ENCODE peak calls at places on chromosomes 11 and 22, in six cellular contexts. T is activated T-helper 1 cell treated with Interleukin-2 at 50 U/mL for 16 hours, K is GM03348, R is lung microvascular endothelial cell, C is putamen, S is lower lobe of right lung. M is an unnamed sample.

GRCh38 chr11:103681855-103682254 is 354.6 kb upstream of the DDI1 start:
- DNase-seq in T (no peak), K (no peak), R (no peak), C (no peak), S (no peak), M (no peak)

GRCh38 chr11:23961503-23962338 is 535.1 kb upstream of the LUZP2 start:
- DNase-seq in T (no peak), K (no peak), R (no peak), C (no peak), S (no peak), M (no peak)

GRCh38 chr11:101555366-101555765 is 28.4 kb downstream of the TRPC6 start:
- DNase-seq in T (no peak), K (no peak), R (peak), C (no peak), S (no peak), M (no peak)

GRCh38 chr11:35007277-35007676 is 90.9 kb downstream of the PDHX start:
- DNase-seq in T (no peak), K (no peak), R (no peak), C (no peak), S (no peak), M (no peak)

GRCh38 chr22:23816552-23816976 is 22.2 kb downstream of the DERL3 start:
- DNase-seq in T (no peak), K (no peak), R (peak), C (no peak), S (peak), M (no peak)

GRCh38 chr22:27420817-27421361 is 380.7 kb downstream of the MN1 start:
- DNase-seq in T (no peak), K (peak), R (peak), C (peak), S (peak), M (peak)

GRCh38 chr11:3894128-3894731 is 38.8 kb downstream of the STIM1 start:
- DNase-seq in T (no peak), K (peak), R (peak), C (no peak), S (peak), M (no peak)

GRCh38 chr11:75105462-75105925 is 8.8 kb upstream of the OR2AT4 start:
- DNase-seq in T (no peak), K (no peak), R (peak), C (no peak), S (no peak), M (no peak)

GRCh38 chr11:70448983-70449567 is 50.7 kb downstream of the CTTN start:
- DNase-seq in T (no peak), K (no peak), R (no peak), C (no peak), S (no peak), M (no peak)

GRCh38 chr11:92797874-92798273 is 171.6 kb upstream of the MTNR1B start:
- DNase-seq in T (no peak), K (no peak), R (no peak), C (no peak), S (no peak), M (no peak)